ENCODE peak calls at places on chromosomes 2 and 18, in five cellular contexts. W, B, U, Z and S are unnamed samples.

GRCh38 chr18:43642647-43643046 is 365.4 kb upstream of the SYT4 start:
- DNase-seq in W (no peak), Z (no peak), U (no peak), B (no peak), S (no peak)

GRCh38 chr2:28444951-28445350 is 50.9 kb upstream of the PLB1 start:
- DNase-seq in W (no peak), U (no peak), B (no peak), Z (no peak), S (no peak)

GRCh38 chr2:37566517-37566961 is 104.9 kb downstream of the CDC42EP3 start:
- DNase-seq in Z (no peak), W (no peak), U (no peak), B (peak; percentile 74), S (no peak)

GRCh38 chr2:232537499-232537898 is 2.0 kb upstream of the CHRNG start:
- DNase-seq in U (peak; percentile 91), B (no peak), W (no peak), Z (no peak), S (no peak)

GRCh38 chr2:139142252-139142651 is 362.1 kb upstream of the NXPH2 start:
- DNase-seq in B (peak; percentile 41), Z (no peak), U (no peak), W (no peak), S (no peak)

GRCh38 chr2:150465703-150466569 is 21.5 kb downstream of the RND3 start:
- DNase-seq in W (no peak), Z (no peak), B (peak; percentile 25), U (no peak), S (no peak)

GRCh38 chr2:73218298-73218697 is 4.3 kb downstream of the SMYD5 start:
- DNase-seq in Z (no peak), B (peak; percentile 40), W (no peak), U (no peak), S (no peak)

GRCh38 chr2:197369228-197369945 is 58.8 kb upstream of the ANKRD44 start:
- DNase-seq in W (no peak), U (no peak), Z (no peak), B (no peak), S (no peak)

GRCh38 chr2:147634801-147635200 is 210.0 kb upstream of the ACVR2A start:
- DNase-seq in B (no peak), Z (no peak), U (no peak), W (no peak), S (no peak)

GRCh38 chr2:144111443-144111842 is 408.5 kb downstream of the ZEB2 start:
- DNase-seq in W (no peak), Z (no peak), B (peak; percentile 92), U (no peak), S (no peak)